ENCODE peak calls at places on chromosome 22, in nine cellular contexts. A is iris pigment epithelial cell; M is ELR; L is stimulated activated CD8-positive, alpha-beta memory T cell treated with anti-CD3 and anti-CD28 coated beads, Interleukin-12 subunit alpha, Interleukin-12 subunit beta, amount 100 ng/mL, for 4 hours; T is aorta; K is brain microvascular endothelial cell; Q is Calu3; D is sciatic nerve; O is MV-4-11. S is an unnamed sample.

GRCh38 chr22:30873661-30874060 is 94.9 kb downstream of the MORC2 start:
- DNase-seq in A (no peak), L (no peak), M (no peak), Q (no peak), K (no peak), D (no peak), O (no peak), T (peak; percentile 37), S (no peak)

GRCh38 chr22:37233751-37234631 is 10.1 kb downstream of the RAC2 start:
- DNase-seq in K (no peak), D (no peak), A (peak; percentile 15), Q (no peak), L (no peak), O (no peak), M (no peak), T (peak; percentile 64), S (no peak)

GRCh38 chr22:48153726-48154125 is 1391.3 kb downstream of the TBC1D22A start:
- DNase-seq in M (no peak), K (no peak), L (no peak), T (peak; percentile 60), D (no peak), O (no peak), A (no peak), Q (no peak), S (peak; percentile 76)

GRCh38 chr22:37267128-37267587 is 15.2 kb upstream of the CYTH4 start:
- DNase-seq in K (no peak), T (peak; percentile 82), O (peak; percentile 29), D (no peak), L (peak; percentile 51), M (peak; percentile 60), Q (peak; percentile 80), A (peak; percentile 23), S (peak; percentile 50)

GRCh38 chr22:42868751-42869251 is 11.7 kb upstream of the ARFGAP3 start:
- DNase-seq in A (no peak), L (no peak), K (no peak), T (peak; percentile 88), O (no peak), Q (no peak), D (no peak), M (no peak), S (no peak)

GRCh38 chr22:22573047-22573889 is 14.2 kb upstream of the PRAME start:
- DNase-seq in M (no peak), T (no peak), K (no peak), L (no peak), O (no peak), A (no peak), D (no peak), Q (no peak), S (no peak)

GRCh38 chr22:30636226-30637077 is 871 bp downstream of the SLC35E4 start:
- DNase-seq in A (no peak), K (no peak), D (no peak), M (peak; percentile 39), O (no peak), T (no peak), L (peak; percentile 13), Q (peak; percentile 21), S (peak; percentile 46)

GRCh38 chr22:41976070-41976901 is 7.0 kb downstream of the SEPTIN3 start:
- DNase-seq in K (no peak), L (peak; percentile 26), A (no peak), D (peak; percentile 65), T (no peak), O (no peak), Q (peak; percentile 61), M (no peak), S (peak; percentile 38)

GRCh38 chr22:43477966-43478365 is 66.2 kb downstream of the MPPED1 start:
- DNase-seq in T (peak; percentile 26), K (no peak), Q (no peak), A (no peak), O (no peak), D (no peak), L (no peak), M (no peak), S (no peak)

GRCh38 chr22:32600184-32600583 is 125.6 kb downstream of the FBXO7 start:
- DNase-seq in O (no peak), K (no peak), T (no peak), M (no peak), A (no peak), Q (no peak), D (no peak), L (no peak), S (no peak)

GRCh38 chr22:36807627-36808026 is 9.2 kb downstream of the PVALB start:
- DNase-seq in Q (no peak), L (no peak), O (peak; percentile 26), T (no peak), A (peak; percentile 6), D (no peak), K (no peak), M (no peak), S (no peak)